ENCODE peak calls at places on chromosomes 11 and 22, in four cellular contexts. T, G, J and Z are unnamed samples.

GRCh38 chr11:124086447-124086846 is 28.8 kb upstream of the VWA5A start:
- DNase-seq in T (no peak), G (no peak), J (peak), Z (peak)

GRCh38 chr11:26985941-26986340 is 8.0 kb upstream of the FIBIN start:
- DNase-seq in T (peak), G (no peak), J (no peak), Z (no peak)

GRCh38 chr11:12291313-12291712 is 86.1 kb upstream of the PARVA start:
- DNase-seq in T (no peak), G (no peak), J (no peak), Z (no peak)

GRCh38 chr22:46312056-46312455 is 15.4 kb downstream of the GTSE1 start:
- DNase-seq in T (no peak), G (no peak), J (no peak), Z (no peak)

GRCh38 chr11:123448798-123449197 is 18.7 kb downstream of the GRAMD1B start:
- DNase-seq in T (no peak), G (no peak), J (no peak), Z (no peak)

GRCh38 chr11:7637447-7638157 is 35.7 kb downstream of the CYB5R2 start:
- DNase-seq in T (peak), G (no peak), J (no peak), Z (no peak)

GRCh38 chr22:20787746-20788626 is 14.1 kb downstream of the SERPIND1 start:
- DNase-seq in T (no peak), G (no peak), J (no peak), Z (no peak)

GRCh38 chr22:47778160-47778658 is 1015.8 kb downstream of the TBC1D22A start:
- DNase-seq in T (no peak), G (no peak), J (no peak), Z (no peak)

GRCh38 chr11:120344302-120345004 is 8.2 kb downstream of the ARHGEF12 start:
- DNase-seq in T (peak), G (peak), J (no peak), Z (peak)

GRCh38 chr11:22337571-22338464 is at the start of gene SLC17A6:
- DNase-seq in T (peak), G (peak), J (peak), Z (peak)

GRCh38 chr22:26888887-26889286 is 231.5 kb downstream of the MIAT start:
- DNase-seq in T (peak), G (no peak), J (no peak), Z (no peak)

GRCh38 chr22:24421428-24421931 is 5.9 kb upstream of the ADORA2A start:
- DNase-seq in T (no peak), G (peak), J (peak), Z (peak)

GRCh38 chr22:24205438-24206189 is 24.3 kb downstream of the SUSD2 start:
- DNase-seq in T (no peak), G (no peak), J (no peak), Z (no peak)

GRCh38 chr11:72780291-72781062 is 13.4 kb downstream of the STARD10 start:
- DNase-seq in T (no peak), G (no peak), J (peak), Z (no peak)

GRCh38 chr11:66069715-66070603 is at the start of gene PACS1:
- DNase-seq in T (peak), G (peak), J (peak), Z (peak)

GRCh38 chr11:33383075-33383919 is 126.1 kb downstream of the HIPK3 start:
- DNase-seq in T (no peak), G (no peak), J (no peak), Z (no peak)

GRCh38 chr11:111671383-111671782 is 69.1 kb downstream of the SIK2 start:
- DNase-seq in T (no peak), G (no peak), J (no peak), Z (no peak)

GRCh38 chr11:115606223-115607220 is 102.3 kb upstream of the CADM1 start:
- DNase-seq in T (peak), G (no peak), J (no peak), Z (no peak)

DNA sequence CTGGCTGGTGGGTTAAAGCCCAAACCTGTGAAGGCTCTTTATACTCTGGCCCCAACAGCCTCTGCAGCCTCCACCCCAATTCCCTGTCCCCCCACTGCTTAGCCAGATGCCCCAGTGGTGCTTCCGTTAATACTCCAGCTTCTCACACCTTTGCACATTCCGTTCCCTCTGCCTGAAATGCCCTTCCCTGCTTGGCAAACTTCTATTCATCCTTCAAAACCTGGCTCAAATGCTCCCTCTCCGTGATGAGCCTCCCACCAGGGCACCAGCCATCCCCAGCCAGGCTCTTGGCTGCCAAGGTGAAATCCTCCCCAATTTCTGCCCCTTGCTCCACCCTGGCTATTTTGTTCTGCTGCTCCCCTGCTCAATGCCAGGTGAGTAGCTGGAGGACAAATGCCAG is 12.5 kb upstream of the FADS3 start:
- DNase-seq in T (no peak), G (no peak), J (no peak), Z (no peak)
- H3K4me3 ChIP-seq in T (no peak), G (no peak), J (peak), Z (no peak)

DNA sequence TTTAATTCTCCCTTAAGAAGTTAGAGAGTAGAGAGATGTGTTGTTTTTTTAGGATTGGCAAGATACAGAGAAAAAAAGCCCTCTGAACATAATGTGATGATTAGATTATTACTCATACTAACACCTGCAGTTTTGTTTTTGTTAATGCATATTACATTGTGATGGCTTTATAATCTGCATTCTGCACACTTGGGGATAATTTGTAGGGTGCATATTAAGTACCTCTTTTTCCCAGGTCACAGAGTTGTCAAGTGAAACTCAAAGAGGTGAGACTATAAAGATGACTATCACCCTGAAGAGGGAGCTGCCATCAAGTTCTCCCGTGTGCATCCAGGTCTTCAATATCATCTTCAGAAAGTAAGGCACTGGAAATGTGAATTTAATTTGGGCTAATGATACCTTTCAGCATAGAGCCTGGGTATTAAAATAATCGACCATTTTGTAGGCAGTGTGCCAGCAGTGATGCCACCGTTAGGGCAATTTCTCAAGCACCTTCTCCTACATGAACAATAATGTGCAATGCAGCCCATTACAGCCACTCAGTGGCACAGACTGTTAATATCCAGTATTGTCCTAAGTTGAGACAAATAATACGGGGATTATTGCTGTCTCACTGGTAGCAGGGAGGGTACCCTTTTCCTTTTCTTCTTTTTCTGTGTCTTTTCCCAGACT is 16.2 kb downstream of the PIWIL4 start:
- DNase-seq in T (no peak), G (no peak), J (no peak), Z (no peak)
- H3K4me3 ChIP-seq in T (no peak), G (no peak), J (no peak), Z (no peak)

GRCh38 chr11:968822-969221 is 43.2 kb downstream of the AP2A2 start:
- DNase-seq in T (no peak), G (no peak), J (no peak), Z (no peak)
- H3K4me3 ChIP-seq in T (no peak), G (no peak), J (no peak), Z (no peak)

GRCh38 chr11:8809185-8809584 is 101.8 kb upstream of the AKIP1 start:
- DNase-seq in T (peak), G (no peak), J (no peak), Z (no peak)
- H3K4me3 ChIP-seq in T (peak), G (no peak), J (peak), Z (no peak)

GRCh38 chr11:114343493-114343892 is 47.3 kb downstream of the NNMT start:
- DNase-seq in T (no peak), G (no peak), J (no peak), Z (no peak)
- H3K4me3 ChIP-seq in T (no peak), G (no peak), J (no peak), Z (no peak)

GRCh38 chr11:31809857-31810778 is 1.0 kb downstream of the PAX6 start:
- DNase-seq in T (peak), G (no peak), J (peak), Z (peak)

GRCh38 chr11:31808268-31808667 is 2.9 kb downstream of the PAX6 start:
- DNase-seq in T (no peak), G (no peak), J (no peak), Z (no peak)

GRCh38 chr11:31808721-31809542 is 2.2 kb downstream of the PAX6 start:
- DNase-seq in T (no peak), G (no peak), J (peak), Z (no peak)

GRCh38 chr11:31810779-31811647 is at the start of gene PAX6:
- DNase-seq in T (peak), G (no peak), J (peak), Z (peak)

DNA sequence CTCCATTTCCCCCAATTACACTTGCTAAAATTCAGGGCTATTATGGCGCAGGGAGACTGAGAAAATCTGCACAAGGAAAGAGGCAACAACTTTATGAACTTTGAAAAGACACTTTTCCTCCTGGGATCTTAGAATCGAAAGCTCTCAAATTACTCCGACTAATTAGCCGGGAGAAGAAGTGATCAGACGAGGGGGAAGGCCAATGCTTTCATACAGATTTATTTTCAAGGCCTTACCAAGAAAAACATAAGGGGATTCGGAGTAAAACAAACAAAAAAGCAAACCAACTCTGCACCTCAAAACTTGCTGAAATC is 1.6 kb downstream of the PAX6 start:
- DNase-seq in T (no peak), G (no peak), J (no peak), Z (no peak)
- H3K4me3 ChIP-seq in T (no peak), G (no peak), J (peak), Z (peak)

GRCh38 chr11:69704508-69705245 is 855 bp upstream of the FGF19 start:
- DNase-seq in T (no peak), G (no peak), J (peak), Z (peak)

GRCh38 chr11:69703711-69704507 is at the start of gene FGF19:
- DNase-seq in T (no peak), G (no peak), J (peak), Z (no peak)

GRCh38 chr11:69700278-69701140 is 3.3 kb downstream of the FGF19 start:
- DNase-seq in T (peak), G (no peak), J (peak), Z (no peak)

GRCh38 chr11:69702769-69703510 is 882 bp downstream of the FGF19 start:
- DNase-seq in T (no peak), G (no peak), J (peak), Z (no peak)

GRCh38 chr11:69702239-69702668 is 1.6 kb downstream of the FGF19 start:
- DNase-seq in T (no peak), G (peak), J (peak), Z (no peak)
- H3K4me3 ChIP-seq in T (no peak), G (no peak), J (peak), Z (no peak)

GRCh38 chr11:74444173-74444832 is 23.0 kb downstream of the KCNE3 start:
- DNase-seq in T (no peak), G (no peak), J (no peak), Z (no peak)

GRCh38 chr11:74446445-74446844 is 20.9 kb downstream of the KCNE3 start:
- DNase-seq in T (peak), G (no peak), J (no peak), Z (no peak)

GRCh38 chr11:74442601-74443000 is 24.7 kb downstream of the KCNE3 start:
- DNase-seq in T (peak), G (no peak), J (no peak), Z (no peak)

GRCh38 chr11:74447720-74448119 is 19.6 kb downstream of the KCNE3 start:
- DNase-seq in T (no peak), G (no peak), J (no peak), Z (no peak)

DNA sequence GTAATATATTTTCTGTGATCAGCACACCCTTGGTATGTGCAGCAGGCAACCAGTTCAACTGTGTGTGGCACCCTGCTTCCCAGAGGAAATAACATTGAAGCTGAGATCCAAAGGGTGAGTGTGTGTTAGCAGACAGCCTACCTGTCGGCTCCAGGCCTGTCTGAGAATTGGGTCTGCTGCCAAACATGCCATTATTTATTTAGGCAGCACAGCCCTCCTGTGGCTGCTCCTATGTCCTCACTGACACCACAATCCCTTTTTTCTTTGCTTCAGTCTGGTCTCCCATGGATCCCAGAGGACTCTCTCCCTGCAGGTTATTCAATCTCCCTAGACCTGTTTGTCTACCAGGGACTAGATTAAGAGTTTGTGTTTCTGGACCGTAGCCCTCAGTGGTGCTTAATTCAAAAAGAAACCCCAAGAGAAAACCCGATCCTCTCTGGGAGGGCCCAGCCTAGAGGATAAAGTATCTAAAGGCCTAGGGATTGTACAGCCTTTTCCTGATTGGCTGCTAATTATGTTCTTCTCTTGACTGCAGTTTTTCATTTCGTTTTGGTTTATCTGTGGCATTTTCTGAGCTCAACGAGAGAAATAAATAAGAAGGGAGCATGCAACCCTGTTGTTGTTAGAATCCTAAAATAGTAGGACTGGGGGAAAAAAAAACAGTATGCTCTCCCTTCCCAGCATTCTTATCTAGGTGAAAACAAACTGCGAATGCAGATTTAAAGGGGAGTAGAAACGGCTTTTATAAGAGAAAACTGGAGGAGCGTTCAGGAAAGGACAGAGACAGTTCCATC is 24.1 kb downstream of the KCNE3 start:
- DNase-seq in T (peak), G (no peak), J (peak), Z (peak)
- H3K4me3 ChIP-seq in T (no peak), G (no peak), J (no peak), Z (no peak)

GRCh38 chr22:38453065-38453672 is 1.8 kb downstream of the KCNJ4 start:
- DNase-seq in T (no peak), G (no peak), J (no peak), Z (no peak)

GRCh38 chr22:38455530-38456271 is 702 bp upstream of the KCNJ4 start:
- DNase-seq in T (peak), G (peak), J (peak), Z (peak)

GRCh38 chr22:38455063-38455529 is at the start of gene KCNJ4:
- DNase-seq in T (no peak), G (no peak), J (no peak), Z (no peak)

GRCh38 chr22:38454011-38454360 is 1.0 kb downstream of the KCNJ4 start:
- DNase-seq in T (no peak), G (no peak), J (no peak), Z (no peak)

DNA sequence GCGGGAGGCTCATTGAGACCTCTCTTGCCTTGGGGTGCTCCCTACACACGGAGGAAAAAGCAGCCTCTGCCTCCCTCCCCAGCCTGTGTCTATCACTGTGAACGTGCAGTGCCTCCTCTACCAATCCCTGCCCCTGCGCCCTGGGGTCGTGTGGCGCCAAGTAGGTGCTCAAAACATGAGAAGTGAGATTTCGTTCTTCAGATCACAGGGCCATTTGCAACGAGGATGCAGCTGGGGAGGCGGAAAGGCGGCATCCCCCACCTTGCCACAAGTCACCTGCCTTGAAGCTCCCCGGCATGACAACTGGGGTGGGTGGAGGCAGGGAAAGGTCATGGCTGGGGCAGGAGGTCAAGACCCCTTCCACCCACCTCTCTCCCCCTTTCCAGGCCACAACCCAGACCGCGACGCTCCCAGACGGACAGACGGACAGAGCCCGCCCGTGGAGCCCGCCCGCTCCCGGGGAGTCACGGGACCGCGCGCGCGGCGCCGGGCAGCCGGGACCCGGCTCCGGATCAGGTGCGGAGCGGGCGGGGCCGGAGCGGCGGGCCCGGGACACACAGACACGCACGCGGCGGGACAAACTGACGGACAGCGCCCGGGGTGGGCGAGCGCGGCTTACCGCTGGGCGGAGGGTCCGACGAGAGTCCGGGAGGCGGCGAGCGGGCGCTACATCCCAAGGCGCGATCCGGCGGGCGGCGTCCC is 487 bp downstream of the KCNJ4 start:
- DNase-seq in T (no peak), G (no peak), J (peak), Z (no peak)
- H3K4me3 ChIP-seq in T (no peak), G (no peak), J (peak), Z (peak)